ENCODE peak calls at places on chromosomes 3 and 15, in five cellular contexts. O is RWPE1, F is A549, D is lower lobe of right lung, I is IMR-90. L is an unnamed sample.

GRCh38 chr3:73727117-73727802 is 102.5 kb upstream of the PDZRN3 start:
- DNase-seq in F (no peak), O (no peak), D (no peak), I (peak; percentile 83), L (no peak)

GRCh38 chr15:34619151-34619550 is 35.7 kb upstream of the GOLGA8B start:
- DNase-seq in D (no peak), F (no peak), O (no peak), I (no peak), L (no peak)

GRCh38 chr3:102057781-102058421 is 208.6 kb downstream of the NFKBIZ start:
- DNase-seq in F (no peak), O (no peak), I (no peak), D (no peak), L (no peak)

GRCh38 chr3:138943724-138944131 is 3.2 kb downstream of the FOXL2 start:
- DNase-seq in O (no peak), F (no peak), I (no peak), D (no peak), L (no peak)

GRCh38 chr3:160312014-160312624 is 86.9 kb downstream of the C3orf80 start:
- DNase-seq in O (no peak), I (no peak), D (no peak), F (no peak), L (no peak)

GRCh38 chr15:72758195-72758594 is 25.4 kb downstream of the ADPGK start:
- DNase-seq in O (peak; percentile 16), D (no peak), F (no peak), I (peak; percentile 97), L (peak; percentile 29)

GRCh38 chr3:170732660-170733245 is 137.2 kb downstream of the RPL22L1 start:
- DNase-seq in O (no peak), I (no peak), D (no peak), F (no peak), L (no peak)

GRCh38 chr3:23959147-23959900 is 14.2 kb downstream of the NR1D2 start:
- DNase-seq in I (peak; percentile 95), O (peak; percentile 83), F (peak; percentile 82), D (no peak), L (peak; percentile 88)

GRCh38 chr3:14424711-14425573 is 22.5 kb downstream of the SLC6A6 start:
- DNase-seq in F (no peak), O (no peak), I (peak; percentile 73), D (peak; percentile 63), L (no peak)

GRCh38 chr3:40657623-40658022 is 132.9 kb downstream of the ZNF621 start:
- DNase-seq in I (no peak), D (no peak), F (no peak), O (no peak), L (no peak)

GRCh38 chr3:150110097-150110496 is 139.4 kb upstream of the PFN2 start:
- DNase-seq in F (no peak), O (no peak), I (no peak), D (no peak), L (no peak)

GRCh38 chr3:172760406-172760805 is 9.9 kb downstream of the ECT2 start:
- DNase-seq in I (peak; percentile 66), F (no peak), O (no peak), D (no peak), L (no peak)

GRCh38 chr3:46970391-46971091 is 6.0 kb downstream of the CCDC12 start:
- DNase-seq in O (no peak), D (no peak), I (no peak), F (no peak), L (no peak)
- H3K27ac ChIP-seq in O (peak overlapping the region; percentile 44), D (peak overlapping the region; percentile 32), I (peak overlapping the region; percentile 21), F (peak overlapping the region; percentile 76), L (no peak overlapping the region)

GRCh38 chr3:51622402-51622801 is 48.6 kb upstream of the TEX264 start:
- DNase-seq in F (no peak), O (no peak), I (peak; percentile 10), D (no peak), L (no peak)
- H3K27ac ChIP-seq in F (no peak overlapping the region), O (no peak overlapping the region), I (no peak overlapping the region), D (peak overlapping the region; percentile 38), L (no peak overlapping the region)

GRCh38 chr3:64223809-64224570 is 1.3 kb downstream of the PRICKLE2 start:
- DNase-seq in I (peak; percentile 62), O (no peak), D (no peak), F (no peak), L (no peak)

GRCh38 chr3:64224826-64225606 is at the start of gene PRICKLE2:
- DNase-seq in I (peak; percentile 96), O (no peak), F (peak; percentile 69), D (peak; percentile 46), L (no peak)

GRCh38 chr3:64229903-64230302 is 4.6 kb upstream of the PRICKLE2 start:
- DNase-seq in O (no peak), I (peak; percentile 78), D (no peak), F (no peak), L (no peak)

GRCh38 chr3:64222501-64222900 is 2.8 kb downstream of the PRICKLE2 start:
- DNase-seq in D (no peak), I (no peak), F (no peak), O (no peak), L (no peak)

DNA sequence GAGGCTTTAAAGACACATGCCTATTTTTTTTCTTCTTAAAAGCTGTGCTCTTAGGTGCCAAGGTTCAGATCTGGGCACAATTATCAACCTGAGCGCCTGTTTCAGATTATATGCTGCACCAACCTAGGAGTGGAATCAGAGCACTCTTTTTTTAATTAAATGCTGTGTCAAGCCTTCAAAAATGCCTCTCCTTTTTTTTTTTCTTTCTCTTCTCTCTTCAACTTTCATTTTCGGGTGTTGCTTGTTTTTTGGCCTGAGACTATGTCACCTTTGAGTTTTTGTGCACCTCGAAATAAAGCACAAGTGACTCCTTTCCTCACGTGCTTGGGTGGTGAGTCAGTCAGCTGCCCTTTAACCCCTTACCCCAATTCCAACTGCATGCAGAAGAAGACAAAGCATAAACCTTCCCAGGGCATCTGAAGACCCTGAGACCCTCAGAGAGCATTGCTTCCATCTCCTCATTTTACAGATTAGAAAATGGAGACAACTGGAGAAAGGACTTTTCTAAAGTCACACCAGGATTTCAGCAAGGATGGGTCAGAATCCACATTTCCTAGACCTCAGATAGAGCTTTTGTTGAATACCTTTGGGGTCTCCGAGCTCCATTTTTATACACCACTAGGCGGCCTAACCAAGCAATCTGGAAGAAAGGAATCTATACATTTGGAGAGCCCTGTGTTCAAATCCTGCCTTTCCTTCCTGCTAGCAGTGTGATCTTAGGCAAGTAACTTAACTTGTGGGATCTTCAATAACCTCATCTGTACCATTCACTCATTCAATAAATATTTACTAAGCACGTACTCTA is 631 bp upstream of the PRICKLE2 start:
- DNase-seq in F (no peak), O (no peak), I (peak; percentile 51), D (no peak), L (no peak)
- H3K27ac ChIP-seq in F (peak overlapping the region; percentile 93), O (no peak overlapping the region), I (peak overlapping the region; percentile 89), D (peak overlapping the region; percentile 57), L (no peak overlapping the region)

GRCh38 chr3:191263850-191264249 is 64.8 kb downstream of the OSTN start:
- DNase-seq in D (no peak), O (no peak), F (no peak), I (no peak), L (no peak)

GRCh38 chr3:191269289-191270085 is 59.7 kb upstream of the CCDC50 start:
- DNase-seq in D (no peak), F (no peak), I (peak; percentile 75), O (no peak), L (no peak)

GRCh38 chr3:191263365-191263764 is 64.3 kb downstream of the OSTN start:
- DNase-seq in O (no peak), I (no peak), D (no peak), F (no peak), L (no peak)

GRCh38 chr3:191268737-191269136 is 60.5 kb upstream of the CCDC50 start:
- DNase-seq in I (no peak), O (no peak), F (no peak), D (no peak), L (no peak)
- H3K27ac ChIP-seq in I (no peak overlapping the region), O (no peak overlapping the region), F (no peak overlapping the region), D (no peak overlapping the region), L (no peak overlapping the region)

GRCh38 chr3:190446492-190447301 is 3.0 kb downstream of the TMEM207 start:
- DNase-seq in D (no peak), O (no peak), I (no peak), F (no peak), L (no peak)

GRCh38 chr3:190444036-190444435 is 5.7 kb downstream of the TMEM207 start:
- DNase-seq in F (no peak), O (no peak), D (no peak), I (no peak), L (no peak)

GRCh38 chr3:190444576-190445145 is 5.0 kb downstream of the TMEM207 start:
- DNase-seq in I (peak; percentile 6), D (no peak), O (no peak), F (no peak), L (no peak)

GRCh38 chr3:190449801-190450200 is at the start of gene TMEM207:
- DNase-seq in O (no peak), D (no peak), F (no peak), I (no peak), L (no peak)
- H3K27ac ChIP-seq in O (no peak within 1 kb of the TSS), D (no peak within 1 kb of the TSS), F (no peak within 1 kb of the TSS), I (no peak within 1 kb of the TSS), L (no peak within 1 kb of the TSS)

DNA sequence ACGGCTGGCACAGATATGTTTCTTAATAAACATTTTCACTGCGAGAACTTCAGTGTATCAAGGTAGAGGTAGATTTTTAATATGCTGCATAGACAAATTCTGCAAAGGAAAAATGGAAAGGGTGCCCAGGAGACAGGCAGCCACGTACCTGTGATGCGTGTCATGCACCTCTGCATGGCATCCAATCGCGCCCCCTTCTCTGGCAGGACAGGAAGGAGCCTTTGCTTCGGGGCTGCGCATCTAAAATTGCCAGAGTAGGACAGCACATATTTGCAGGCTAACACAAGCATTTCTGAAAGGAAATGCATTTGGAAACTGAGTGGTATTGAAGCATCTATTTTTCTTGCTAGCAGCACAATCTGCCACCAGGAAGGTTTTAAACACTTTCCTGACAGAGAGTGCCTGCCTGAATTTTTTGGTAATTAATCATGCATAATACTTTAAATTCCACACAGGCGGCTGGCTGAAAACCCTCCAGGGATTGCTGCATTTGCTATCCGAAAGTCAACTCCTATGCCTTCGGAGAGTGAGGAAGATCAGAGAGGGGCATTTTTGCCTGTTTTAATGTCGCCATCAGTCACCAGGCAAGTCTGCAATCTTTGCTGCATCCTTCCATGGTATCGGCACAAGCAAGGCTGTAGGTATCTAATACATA is 165.1 kb upstream of the ATP10A start:
- DNase-seq in I (no peak), D (no peak), O (no peak), F (no peak), L (no peak)
- H3K27ac ChIP-seq in I (no peak overlapping the region), D (no peak overlapping the region), O (no peak overlapping the region), F (no peak overlapping the region), L (no peak overlapping the region)

DNA sequence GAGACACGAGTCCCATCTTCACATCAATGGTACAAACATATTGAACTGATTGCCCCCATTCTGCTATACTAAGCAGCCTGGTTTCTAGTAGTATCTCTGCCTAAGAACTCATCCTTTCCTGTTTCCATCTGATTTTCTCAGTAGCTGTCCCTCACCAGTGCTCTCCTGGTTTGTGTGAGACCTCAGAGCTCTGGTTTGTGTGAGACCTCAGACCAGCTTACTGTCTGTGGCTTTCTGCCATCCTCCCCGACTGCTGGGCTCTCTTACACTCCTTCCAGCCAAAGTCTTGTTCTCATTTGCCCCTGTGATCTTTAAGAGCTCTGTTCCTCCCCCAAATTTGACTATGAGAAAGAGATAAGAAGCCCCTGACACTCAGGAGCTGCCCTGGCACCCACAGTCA is 41.1 kb upstream of the NEDD4 start:
- DNase-seq in O (no peak), F (no peak), D (no peak), I (no peak), L (no peak)
- H3K27ac ChIP-seq in O (no peak overlapping the region), F (no peak overlapping the region), D (no peak overlapping the region), I (no peak overlapping the region), L (no peak overlapping the region)

L was measured in epithelial cell of prostate.